ENCODE peak calls at places on chromosomes 13 and 19, in four cellular contexts. H is T-cell, T is germinal center, W is tibial artery. E is an unnamed sample.

GRCh38 chr19:39381910-39382611 is 8.8 kb downstream of the PAF1 start:
- DNase-seq in H (no peak), T (no peak), W (no peak), E (no peak)

GRCh38 chr13:99978781-99979452 is 2.7 kb upstream of the ZIC2 start:
- DNase-seq in W (no peak), H (no peak), T (no peak), E (no peak)

GRCh38 chr13:91904005-91904404 is 505.6 kb downstream of the GPC5 start:
- DNase-seq in T (no peak), W (no peak), H (no peak), E (no peak)

GRCh38 chr19:11194657-11195056 is 2.7 kb downstream of the KANK2 start:
- DNase-seq in W (no peak), T (no peak), H (no peak), E (no peak)

GRCh38 chr13:45674908-45675307 is 27.2 kb upstream of the CBY2 start:
- DNase-seq in W (no peak), T (no peak), H (no peak), E (no peak)

GRCh38 chr13:112850273-112850672 is 118.7 kb upstream of the MCF2L start:
- DNase-seq in T (no peak), H (no peak), W (no peak), E (no peak)

GRCh38 chr19:45443462-45444317 is 20.0 kb upstream of the ERCC1 start:
- DNase-seq in H (no peak), T (peak; percentile 75), W (peak; percentile 99), E (peak; percentile 49)

GRCh38 chr19:41548954-41549688 is 26.8 kb upstream of the CEACAM21 start:
- DNase-seq in W (no peak), H (peak; percentile 72), T (peak; percentile 60), E (peak; percentile 64)

GRCh38 chr13:34750078-34750703 is 191.9 kb upstream of the NBEA start:
- DNase-seq in T (no peak), H (no peak), W (no peak), E (no peak)

GRCh38 chr19:28234637-28235036 is 978.3 kb downstream of the UQCRFS1 start:
- DNase-seq in H (no peak), W (no peak), T (no peak), E (no peak)

GRCh38 chr13:31670831-31671617 is 68.3 kb upstream of the RXFP2 start:
- DNase-seq in W (no peak), T (no peak), H (no peak), E (no peak)

GRCh38 chr19:33670398-33670797 is 48.6 kb downstream of the CHST8 start:
- DNase-seq in W (no peak), H (no peak), T (no peak), E (no peak)

GRCh38 chr19:42092350-42092749 is 16.4 kb downstream of the ZNF574 start:
- DNase-seq in W (no peak), H (peak; percentile 27), T (no peak), E (no peak)

GRCh38 chr13:105363747-105364177 is 1171.7 kb downstream of the EFNB2 start:
- DNase-seq in W (no peak), T (no peak), H (no peak), E (no peak)

GRCh38 chr13:49435992-49436391 is 7.9 kb downstream of the CAB39L start:
- DNase-seq in T (no peak), H (no peak), W (no peak), E (no peak)

GRCh38 chr13:36543671-36544070 is 111.4 kb downstream of the CCNA1 start:
- DNase-seq in W (no peak), T (no peak), H (no peak), E (no peak)

GRCh38 chr13:110438211-110438610 is 123.3 kb downstream of the RAB20 start:
- DNase-seq in T (no peak), H (no peak), W (peak; percentile 79), E (no peak)

GRCh38 chr13:29752175-29752574 is 98.2 kb downstream of the UBL3 start:
- DNase-seq in W (no peak), T (no peak), H (no peak), E (no peak)

GRCh38 chr13:113653264-113654174 is 4.5 kb downstream of the ATP4B start:
- DNase-seq in T (no peak), H (no peak), W (peak; percentile 58), E (no peak)

GRCh38 chr13:93079294-93079693 is 147.3 kb upstream of the GPC6 start:
- DNase-seq in T (no peak), H (no peak), W (no peak), E (no peak)

GRCh38 chr13:38415233-38415632 is 65.6 kb downstream of the UFM1 start:
- DNase-seq in T (peak; percentile 1), H (no peak), W (no peak), E (no peak)

GRCh38 chr13:97849305-97849704 is 104.2 kb upstream of the IPO5 start:
- DNase-seq in T (no peak), H (no peak), W (no peak), E (no peak)

GRCh38 chr19:8666814-8667405 is 31.7 kb downstream of the ACTL9 start:
- DNase-seq in W (no peak), T (no peak), H (no peak), E (no peak)

GRCh38 chr13:44317752-44318550 is 55.7 kb upstream of the SERP2 start:
- DNase-seq in T (no peak), H (no peak), W (no peak), E (no peak)

GRCh38 chr13:98253526-98253925 is 76.5 kb upstream of the RNF113B start:
- DNase-seq in H (no peak), W (no peak), T (no peak), E (no peak)

GRCh38 chr13:113650275-113650674 is 7.7 kb downstream of the ATP4B start:
- DNase-seq in H (no peak), T (no peak), W (peak; percentile 33), E (no peak)

GRCh38 chr13:31631071-31631470 is 108.3 kb upstream of the RXFP2 start:
- DNase-seq in W (no peak), H (no peak), T (no peak), E (no peak)

GRCh38 chr19:13121551-13122274 is 3.6 kb downstream of the NACC1 start:
- DNase-seq in W (no peak), H (no peak), T (no peak), E (no peak)

GRCh38 chr13:33262069-33262487 is 23.5 kb downstream of the STARD13 start:
- DNase-seq in W (no peak), H (no peak), T (no peak), E (no peak)

GRCh38 chr13:40083841-40084240 is 428.4 kb downstream of the COG6 start:
- DNase-seq in H (no peak), T (no peak), W (no peak), E (no peak)

GRCh38 chr19:46984077-46985010 is 35.3 kb upstream of the NPAS1 start:
- DNase-seq in H (no peak), W (no peak), T (no peak), E (no peak)

E was measured in T-helper 22 cell.